ENCODE peak calls at places on chromosomes 6 and 20, in five cellular contexts. One of them, this sample, is unnamed.

GRCh38 chr20:53899351-53900167 is 170.8 kb downstream of the BCAS1 start:
- DNase-seq in activated naive CD4-positive, alpha-beta T cell treated with anti-CD3 and anti-CD28 coated beads for 36 hours: peak; percentile 94
- DNase-seq in NCI-H1105: peak; percentile 83
- DNase-seq in T-helper 1 cell: peak; percentile 49
- DNase-seq in SW 1271: peak; percentile 86
- DNase-seq in this sample: peak; percentile 61

GRCh38 chr20:52083627-52084232 is 107.8 kb downstream of the ZFP64 start:
- DNase-seq in T-helper 1 cell: peak; percentile 25
- DNase-seq in activated naive CD4-positive, alpha-beta T cell treated with anti-CD3 and anti-CD28 coated beads for 36 hours: peak; percentile 76
- DNase-seq in SW 1271: peak; percentile 53
- DNase-seq in NCI-H1105: peak; percentile 19
- DNase-seq in this sample: no peak

GRCh38 chr6:74870403-74870802 is 335.4 kb downstream of the COL12A1 start:
- DNase-seq in T-helper 1 cell: no peak
- DNase-seq in activated naive CD4-positive, alpha-beta T cell treated with anti-CD3 and anti-CD28 coated beads for 36 hours: no peak
- DNase-seq in SW 1271: no peak
- DNase-seq in NCI-H1105: no peak
- DNase-seq in this sample: no peak

GRCh38 chr6:150229775-150230561 is 87.1 kb downstream of the PPP1R14C start:
- DNase-seq in activated naive CD4-positive, alpha-beta T cell treated with anti-CD3 and anti-CD28 coated beads for 36 hours: peak; percentile 12
- DNase-seq in SW 1271: no peak
- DNase-seq in NCI-H1105: no peak
- DNase-seq in T-helper 1 cell: no peak
- DNase-seq in this sample: no peak

GRCh38 chr20:61949363-61949713 is 116.3 kb downstream of the TAF4 start:
- DNase-seq in NCI-H1105: no peak
- DNase-seq in T-helper 1 cell: no peak
- DNase-seq in activated naive CD4-positive, alpha-beta T cell treated with anti-CD3 and anti-CD28 coated beads for 36 hours: no peak
- DNase-seq in SW 1271: no peak
- DNase-seq in this sample: no peak

GRCh38 chr6:5529015-5529414 is 267.7 kb downstream of the FARS2 start:
- DNase-seq in SW 1271: no peak
- DNase-seq in activated naive CD4-positive, alpha-beta T cell treated with anti-CD3 and anti-CD28 coated beads for 36 hours: no peak
- DNase-seq in T-helper 1 cell: no peak
- DNase-seq in NCI-H1105: no peak
- DNase-seq in this sample: no peak

GRCh38 chr20:25063546-25063945 is 5.6 kb upstream of the ACSS1 start:
- DNase-seq in T-helper 1 cell: no peak
- DNase-seq in NCI-H1105: no peak
- DNase-seq in activated naive CD4-positive, alpha-beta T cell treated with anti-CD3 and anti-CD28 coated beads for 36 hours: no peak
- DNase-seq in SW 1271: no peak
- DNase-seq in this sample: no peak

GRCh38 chr6:170037541-170038250 is 253.2 kb downstream of the DLL1 start:
- DNase-seq in NCI-H1105: no peak
- DNase-seq in T-helper 1 cell: no peak
- DNase-seq in SW 1271: no peak
- DNase-seq in activated naive CD4-positive, alpha-beta T cell treated with anti-CD3 and anti-CD28 coated beads for 36 hours: no peak
- DNase-seq in this sample: no peak

GRCh38 chr6:121216928-121217327 is 117.4 kb downstream of the TBC1D32 start:
- DNase-seq in activated naive CD4-positive, alpha-beta T cell treated with anti-CD3 and anti-CD28 coated beads for 36 hours: no peak
- DNase-seq in T-helper 1 cell: no peak
- DNase-seq in NCI-H1105: no peak
- DNase-seq in SW 1271: no peak
- DNase-seq in this sample: no peak

GRCh38 chr6:98525860-98526259 is 308.5 kb upstream of the POU3F2 start:
- DNase-seq in NCI-H1105: no peak
- DNase-seq in SW 1271: no peak
- DNase-seq in activated naive CD4-positive, alpha-beta T cell treated with anti-CD3 and anti-CD28 coated beads for 36 hours: no peak
- DNase-seq in T-helper 1 cell: no peak
- DNase-seq in this sample: no peak

GRCh38 chr6:130118236-130118635 is 99.9 kb downstream of the L3MBTL3 start:
- DNase-seq in T-helper 1 cell: no peak
- DNase-seq in NCI-H1105: no peak
- DNase-seq in activated naive CD4-positive, alpha-beta T cell treated with anti-CD3 and anti-CD28 coated beads for 36 hours: no peak
- DNase-seq in SW 1271: no peak
- DNase-seq in this sample: no peak

GRCh38 chr6:126033696-126034095 is 47.4 kb downstream of the TRMT11 start:
- DNase-seq in T-helper 1 cell: no peak
- DNase-seq in activated naive CD4-positive, alpha-beta T cell treated with anti-CD3 and anti-CD28 coated beads for 36 hours: no peak
- DNase-seq in SW 1271: peak; percentile 72
- DNase-seq in NCI-H1105: peak; percentile 19
- DNase-seq in this sample: no peak

This sample was measured in activated T-helper 9 cell treated with anti-CD3 and anti-CD28 coated beads, Interleukin-2, amount 50 U/mL, for 16 hours.